ENCODE peak calls at places on chromosomes 6 and 20, in seven cellular contexts. One of them, this sample, is unnamed.
A peak's percentile ranks its signal among the peaks of the same experiment; 100 is the strongest.

GRCh38 chr6:2770171-2770570 is 5.0 kb downstream of the WRNIP1 start:
- DNase-seq in activated T-helper 1 cell treated with anti-CD3 and anti-CD28 coated beads, Interleukin-12 subunit alpha, Interleukin-12 subunit beta, Interleukin-2, Interleukin-4 antibody, amounts not matched to agents 30 ng/mL and 10 ng/mL and 1 ng/mL, durations not matched to agents 14 hours and 24 hours and 36 hours: no peak
- DNase-seq in small intestine: no peak
- DNase-seq in ACHN: no peak
- DNase-seq in T1000: no peak
- DNase-seq in activated CD4-positive, alpha-beta T cell treated with anti-CD3 and anti-CD28 coated beads for 48 hours: no peak
- DNase-seq in stimulated activated CD4-positive, alpha-beta T cell treated with anti-CD3 and anti-CD28 coated beads, Interleukin-4, amount 100 ng/mL, for 4 hours: no peak
- DNase-seq in this sample: no peak

GRCh38 chr6:28725890-28726348 is 197.9 kb downstream of the TRIM27 start:
- DNase-seq in activated T-helper 1 cell treated with anti-CD3 and anti-CD28 coated beads, Interleukin-12 subunit alpha, Interleukin-12 subunit beta, Interleukin-2, Interleukin-4 antibody, amounts not matched to agents 30 ng/mL and 10 ng/mL and 1 ng/mL, durations not matched to agents 14 hours and 24 hours and 36 hours: no peak
- DNase-seq in activated CD4-positive, alpha-beta T cell treated with anti-CD3 and anti-CD28 coated beads for 48 hours: peak; percentile 30
- DNase-seq in ACHN: no peak
- DNase-seq in small intestine: no peak
- DNase-seq in T1000: no peak
- DNase-seq in stimulated activated CD4-positive, alpha-beta T cell treated with anti-CD3 and anti-CD28 coated beads, Interleukin-4, amount 100 ng/mL, for 4 hours: no peak
- DNase-seq in this sample: no peak

GRCh38 chr6:114364295-114364694 is 21.5 kb upstream of the HS3ST5 start:
- DNase-seq in stimulated activated CD4-positive, alpha-beta T cell treated with anti-CD3 and anti-CD28 coated beads, Interleukin-4, amount 100 ng/mL, for 4 hours: no peak
- DNase-seq in activated CD4-positive, alpha-beta T cell treated with anti-CD3 and anti-CD28 coated beads for 48 hours: no peak
- DNase-seq in T1000: peak; percentile 15
- DNase-seq in ACHN: peak; percentile 79
- DNase-seq in small intestine: no peak
- DNase-seq in activated T-helper 1 cell treated with anti-CD3 and anti-CD28 coated beads, Interleukin-12 subunit alpha, Interleukin-12 subunit beta, Interleukin-2, Interleukin-4 antibody, amounts not matched to agents 30 ng/mL and 10 ng/mL and 1 ng/mL, durations not matched to agents 14 hours and 24 hours and 36 hours: no peak
- DNase-seq in this sample: no peak

GRCh38 chr6:27251672-27252251 is 4.3 kb downstream of the PRSS16 start:
- DNase-seq in small intestine: peak; percentile 95
- DNase-seq in activated CD4-positive, alpha-beta T cell treated with anti-CD3 and anti-CD28 coated beads for 48 hours: peak; percentile 82
- DNase-seq in T1000: no peak
- DNase-seq in activated T-helper 1 cell treated with anti-CD3 and anti-CD28 coated beads, Interleukin-12 subunit alpha, Interleukin-12 subunit beta, Interleukin-2, Interleukin-4 antibody, amounts not matched to agents 30 ng/mL and 10 ng/mL and 1 ng/mL, durations not matched to agents 14 hours and 24 hours and 36 hours: peak; percentile 51
- DNase-seq in stimulated activated CD4-positive, alpha-beta T cell treated with anti-CD3 and anti-CD28 coated beads, Interleukin-4, amount 100 ng/mL, for 4 hours: peak; percentile 57
- DNase-seq in ACHN: peak; percentile 87
- DNase-seq in this sample: peak; percentile 89

GRCh38 chr6:44075137-44076015 is 51.9 kb downstream of the MRPL14 start:
- DNase-seq in stimulated activated CD4-positive, alpha-beta T cell treated with anti-CD3 and anti-CD28 coated beads, Interleukin-4, amount 100 ng/mL, for 4 hours: no peak
- DNase-seq in activated CD4-positive, alpha-beta T cell treated with anti-CD3 and anti-CD28 coated beads for 48 hours: no peak
- DNase-seq in activated T-helper 1 cell treated with anti-CD3 and anti-CD28 coated beads, Interleukin-12 subunit alpha, Interleukin-12 subunit beta, Interleukin-2, Interleukin-4 antibody, amounts not matched to agents 30 ng/mL and 10 ng/mL and 1 ng/mL, durations not matched to agents 14 hours and 24 hours and 36 hours: no peak
- DNase-seq in small intestine: no peak
- DNase-seq in T1000: no peak
- DNase-seq in ACHN: no peak
- DNase-seq in this sample: no peak

GRCh38 chr6:34412643-34413214 is 13.1 kb downstream of the RPS10 start:
- DNase-seq in small intestine: no peak
- DNase-seq in T1000: no peak
- DNase-seq in activated CD4-positive, alpha-beta T cell treated with anti-CD3 and anti-CD28 coated beads for 48 hours: no peak
- DNase-seq in stimulated activated CD4-positive, alpha-beta T cell treated with anti-CD3 and anti-CD28 coated beads, Interleukin-4, amount 100 ng/mL, for 4 hours: no peak
- DNase-seq in ACHN: no peak
- DNase-seq in activated T-helper 1 cell treated with anti-CD3 and anti-CD28 coated beads, Interleukin-12 subunit alpha, Interleukin-12 subunit beta, Interleukin-2, Interleukin-4 antibody, amounts not matched to agents 30 ng/mL and 10 ng/mL and 1 ng/mL, durations not matched to agents 14 hours and 24 hours and 36 hours: no peak
- DNase-seq in this sample: no peak

GRCh38 chr20:1440024-1440423 is 26.6 kb downstream of the NSFL1C start:
- DNase-seq in stimulated activated CD4-positive, alpha-beta T cell treated with anti-CD3 and anti-CD28 coated beads, Interleukin-4, amount 100 ng/mL, for 4 hours: no peak
- DNase-seq in T1000: no peak
- DNase-seq in small intestine: no peak
- DNase-seq in ACHN: peak; percentile 23
- DNase-seq in activated T-helper 1 cell treated with anti-CD3 and anti-CD28 coated beads, Interleukin-12 subunit alpha, Interleukin-12 subunit beta, Interleukin-2, Interleukin-4 antibody, amounts not matched to agents 30 ng/mL and 10 ng/mL and 1 ng/mL, durations not matched to agents 14 hours and 24 hours and 36 hours: no peak
- DNase-seq in activated CD4-positive, alpha-beta T cell treated with anti-CD3 and anti-CD28 coated beads for 48 hours: peak; percentile 18
- DNase-seq in this sample: no peak

GRCh38 chr6:35920793-35921732 is at the start of gene SRPK1:
- DNase-seq in stimulated activated CD4-positive, alpha-beta T cell treated with anti-CD3 and anti-CD28 coated beads, Interleukin-4, amount 100 ng/mL, for 4 hours: peak; percentile 88
- DNase-seq in T1000: peak; percentile 74
- DNase-seq in ACHN: peak; percentile 85
- DNase-seq in activated T-helper 1 cell treated with anti-CD3 and anti-CD28 coated beads, Interleukin-12 subunit alpha, Interleukin-12 subunit beta, Interleukin-2, Interleukin-4 antibody, amounts not matched to agents 30 ng/mL and 10 ng/mL and 1 ng/mL, durations not matched to agents 14 hours and 24 hours and 36 hours: peak; percentile 85
- DNase-seq in small intestine: peak; percentile 90
- DNase-seq in activated CD4-positive, alpha-beta T cell treated with anti-CD3 and anti-CD28 coated beads for 48 hours: peak; percentile 93
- DNase-seq in this sample: peak; percentile 92

GRCh38 chr6:31396422-31397152 is 6.8 kb upstream of the MICA start:
- DNase-seq in activated T-helper 1 cell treated with anti-CD3 and anti-CD28 coated beads, Interleukin-12 subunit alpha, Interleukin-12 subunit beta, Interleukin-2, Interleukin-4 antibody, amounts not matched to agents 30 ng/mL and 10 ng/mL and 1 ng/mL, durations not matched to agents 14 hours and 24 hours and 36 hours: peak; percentile 81
- DNase-seq in T1000: peak; percentile 69
- DNase-seq in stimulated activated CD4-positive, alpha-beta T cell treated with anti-CD3 and anti-CD28 coated beads, Interleukin-4, amount 100 ng/mL, for 4 hours: peak; percentile 86
- DNase-seq in ACHN: peak; percentile 79
- DNase-seq in activated CD4-positive, alpha-beta T cell treated with anti-CD3 and anti-CD28 coated beads for 48 hours: peak; percentile 94
- DNase-seq in small intestine: peak; percentile 94
- DNase-seq in this sample: peak; percentile 96

GRCh38 chr20:35248641-35249475 is 22.4 kb downstream of the MMP24 start:
- DNase-seq in activated CD4-positive, alpha-beta T cell treated with anti-CD3 and anti-CD28 coated beads for 48 hours: no peak
- DNase-seq in activated T-helper 1 cell treated with anti-CD3 and anti-CD28 coated beads, Interleukin-12 subunit alpha, Interleukin-12 subunit beta, Interleukin-2, Interleukin-4 antibody, amounts not matched to agents 30 ng/mL and 10 ng/mL and 1 ng/mL, durations not matched to agents 14 hours and 24 hours and 36 hours: no peak
- DNase-seq in stimulated activated CD4-positive, alpha-beta T cell treated with anti-CD3 and anti-CD28 coated beads, Interleukin-4, amount 100 ng/mL, for 4 hours: no peak
- DNase-seq in T1000: no peak
- DNase-seq in small intestine: no peak
- DNase-seq in ACHN: no peak
- DNase-seq in this sample: no peak

GRCh38 chr6:89009624-89010059 is 46.2 kb upstream of the RNGTT start:
- DNase-seq in stimulated activated CD4-positive, alpha-beta T cell treated with anti-CD3 and anti-CD28 coated beads, Interleukin-4, amount 100 ng/mL, for 4 hours: no peak
- DNase-seq in activated T-helper 1 cell treated with anti-CD3 and anti-CD28 coated beads, Interleukin-12 subunit alpha, Interleukin-12 subunit beta, Interleukin-2, Interleukin-4 antibody, amounts not matched to agents 30 ng/mL and 10 ng/mL and 1 ng/mL, durations not matched to agents 14 hours and 24 hours and 36 hours: no peak
- DNase-seq in T1000: no peak
- DNase-seq in small intestine: no peak
- DNase-seq in ACHN: no peak
- DNase-seq in activated CD4-positive, alpha-beta T cell treated with anti-CD3 and anti-CD28 coated beads for 48 hours: no peak
- DNase-seq in this sample: no peak

GRCh38 chr6:14499804-14500203 is 382.2 kb downstream of the CD83 start:
- DNase-seq in activated T-helper 1 cell treated with anti-CD3 and anti-CD28 coated beads, Interleukin-12 subunit alpha, Interleukin-12 subunit beta, Interleukin-2, Interleukin-4 antibody, amounts not matched to agents 30 ng/mL and 10 ng/mL and 1 ng/mL, durations not matched to agents 14 hours and 24 hours and 36 hours: no peak
- DNase-seq in activated CD4-positive, alpha-beta T cell treated with anti-CD3 and anti-CD28 coated beads for 48 hours: no peak
- DNase-seq in small intestine: no peak
- DNase-seq in stimulated activated CD4-positive, alpha-beta T cell treated with anti-CD3 and anti-CD28 coated beads, Interleukin-4, amount 100 ng/mL, for 4 hours: no peak
- DNase-seq in T1000: peak; percentile 9
- DNase-seq in ACHN: no peak
- DNase-seq in this sample: no peak

GRCh38 chr6:36426622-36427021 is 16.0 kb downstream of the PXT1 start:
- DNase-seq in activated T-helper 1 cell treated with anti-CD3 and anti-CD28 coated beads, Interleukin-12 subunit alpha, Interleukin-12 subunit beta, Interleukin-2, Interleukin-4 antibody, amounts not matched to agents 30 ng/mL and 10 ng/mL and 1 ng/mL, durations not matched to agents 14 hours and 24 hours and 36 hours: no peak
- DNase-seq in stimulated activated CD4-positive, alpha-beta T cell treated with anti-CD3 and anti-CD28 coated beads, Interleukin-4, amount 100 ng/mL, for 4 hours: no peak
- DNase-seq in activated CD4-positive, alpha-beta T cell treated with anti-CD3 and anti-CD28 coated beads for 48 hours: no peak
- DNase-seq in small intestine: no peak
- DNase-seq in ACHN: no peak
- DNase-seq in T1000: no peak
- DNase-seq in this sample: no peak

This sample was measured in colonic mucosa.